ENCODE peak calls at places on chromosomes 4 and X, in seven cellular contexts. S, J, L, Z, X, M and N are unnamed samples.

GRCh38 chrX:35826503-35826902 is 28.4 kb downstream of the MAGEB16 start:
- DNase-seq in S (no peak), J (no peak), L (no peak), Z (no peak), X (peak), M (no peak), N (no peak)

GRCh38 chrX:112341598-112341997 is 259.0 kb upstream of the TRPC5 start:
- DNase-seq in S (no peak), J (no peak), L (no peak), Z (no peak), X (peak), M (no peak), N (no peak)

GRCh38 chr4:87521757-87522374 is 7.3 kb downstream of the SPARCL1 start:
- DNase-seq in S (peak), J (no peak), L (no peak), Z (no peak), X (peak), M (no peak), N (no peak)

GRCh38 chr4:76755756-76756155 is 142.2 kb downstream of the SOWAHB start:
- DNase-seq in S (no peak), J (no peak), L (no peak), Z (no peak), X (no peak), M (no peak), N (no peak)

GRCh38 chr4:5710962-5711478 is at the start of gene EVC:
- DNase-seq in S (peak), J (peak), L (no peak), Z (peak), X (peak), M (peak), N (peak)

GRCh38 chrX:7801706-7802105 is 41.3 kb upstream of the VCX start:
- DNase-seq in S (no peak), J (no peak), L (no peak), Z (no peak), X (no peak), M (no peak), N (no peak)

GRCh38 chr4:78482281-78482680 is 69.3 kb upstream of the ANXA3 start:
- DNase-seq in S (no peak), J (no peak), L (no peak), Z (no peak), X (no peak), M (no peak), N (no peak)

GRCh38 chr4:3392319-3392718 is 49.4 kb upstream of the HGFAC start:
- DNase-seq in S (no peak), J (no peak), L (no peak), Z (no peak), X (no peak), M (no peak), N (no peak)

GRCh38 chr4:62927574-62927973 is 1481.7 kb downstream of the TECRL start:
- DNase-seq in S (no peak), J (no peak), L (no peak), Z (no peak), X (no peak), M (no peak), N (no peak)

GRCh38 chr4:11548529-11549176 is 120.0 kb upstream of the HS3ST1 start:
- DNase-seq in S (no peak), J (no peak), L (no peak), Z (no peak), X (peak), M (no peak), N (no peak)

GRCh38 chr4:3703677-3704521 is 62.3 kb upstream of the ADRA2C start:
- DNase-seq in S (no peak), J (peak), L (no peak), Z (no peak), X (no peak), M (no peak), N (no peak)

GRCh38 chr4:25792200-25792791 is 70.5 kb downstream of the SEL1L3 start:
- DNase-seq in S (no peak), J (no peak), L (no peak), Z (no peak), X (peak), M (no peak), N (no peak)

GRCh38 chr4:109913842-109914241 is 1.2 kb downstream of the EGF start:
- DNase-seq in S (no peak), J (no peak), L (no peak), Z (no peak), X (no peak), M (no peak), N (no peak)

GRCh38 chrX:9865804-9866471 is 79.7 kb downstream of the SHROOM2 start:
- DNase-seq in S (no peak), J (no peak), L (no peak), Z (no peak), X (peak), M (no peak), N (no peak)

GRCh38 chrX:120015145-120016067 is 62.1 kb downstream of the RHOXF2B start:
- DNase-seq in S (no peak), J (peak), L (no peak), Z (no peak), X (no peak), M (no peak), N (no peak)

GRCh38 chr4:178672512-178672911 is 1230.3 kb upstream of the AGA start:
- DNase-seq in S (no peak), J (no peak), L (no peak), Z (no peak), X (peak), M (no peak), N (no peak)

GRCh38 chrX:140661657-140662056 is 47.9 kb upstream of the LINC00632 start:
- DNase-seq in S (peak), J (no peak), L (no peak), Z (no peak), X (peak), M (no peak), N (no peak)

GRCh38 chr4:132180020-132180427 is 969.1 kb upstream of the PCDH10 start:
- DNase-seq in S (peak), J (no peak), L (no peak), Z (no peak), X (peak), M (no peak), N (no peak)

GRCh38 chr4:124133753-124134152 is 578.8 kb downstream of the ANKRD50 start:
- DNase-seq in S (peak), J (no peak), L (no peak), Z (no peak), X (no peak), M (no peak), N (no peak)

GRCh38 chrX:66166671-66167070 is 2.6 kb downstream of the HEPH start:
- DNase-seq in S (no peak), J (no peak), L (no peak), Z (no peak), X (no peak), M (no peak), N (no peak)

GRCh38 chr4:156894234-156894633 is 77.4 kb downstream of the PDGFC start:
- DNase-seq in S (no peak), J (no peak), L (no peak), Z (no peak), X (no peak), M (no peak), N (no peak)

GRCh38 chr4:8740666-8741395 is 130.8 kb downstream of the HMX1 start:
- DNase-seq in S (no peak), J (peak), L (no peak), Z (no peak), X (no peak), M (peak), N (no peak)

GRCh38 chr4:41215969-41216293 is 1.6 kb upstream of the APBB2 start:
- DNase-seq in S (no peak), J (no peak), L (no peak), Z (no peak), X (no peak), M (no peak), N (no peak)

GRCh38 chr4:106584590-106584989 is 216.0 kb upstream of the GIMD1 start:
- DNase-seq in S (peak), J (no peak), L (no peak), Z (no peak), X (peak), M (no peak), N (no peak)

GRCh38 chrX:63913719-63914118 is 128.7 kb upstream of the ARHGEF9 start:
- DNase-seq in S (no peak), J (no peak), L (no peak), Z (no peak), X (no peak), M (no peak), N (no peak)

GRCh38 chrX:129717902-129718301 is 20.9 kb upstream of the XPNPEP2 start:
- DNase-seq in S (peak), J (no peak), L (peak), Z (no peak), X (peak), M (no peak), N (peak)

GRCh38 chr4:182179105-182179504 is 64.1 kb upstream of the TENM3 start:
- DNase-seq in S (peak), J (no peak), L (no peak), Z (no peak), X (no peak), M (no peak), N (no peak)

GRCh38 chrX:22093550-22093949 is 61.4 kb downstream of the PHEX start:
- DNase-seq in S (no peak), J (no peak), L (no peak), Z (no peak), X (no peak), M (no peak), N (no peak)

GRCh38 chr4:118120120-118120760 is 86.0 kb downstream of the NDST3 start:
- DNase-seq in S (no peak), J (peak), L (no peak), Z (no peak), X (no peak), M (no peak), N (no peak)

GRCh38 chr4:85790582-85790981 is 315.6 kb downstream of the ARHGAP24 start:
- DNase-seq in S (peak), J (no peak), L (no peak), Z (no peak), X (no peak), M (no peak), N (no peak)

GRCh38 chr4:180542445-180543100 is 1700.6 kb upstream of the TENM3 start:
- DNase-seq in S (no peak), J (no peak), L (peak), Z (no peak), X (peak), M (no peak), N (no peak)

GRCh38 chr4:88985088-88985779 is 71.8 kb downstream of the FAM13A start:
- DNase-seq in S (peak), J (no peak), L (no peak), Z (no peak), X (no peak), M (no peak), N (no peak)

GRCh38 chr4:110003401-110004187 is 90.9 kb downstream of the EGF start:
- DNase-seq in S (no peak), J (no peak), L (no peak), Z (no peak), X (no peak), M (no peak), N (no peak)

GRCh38 chr4:53640576-53641459 is 49.5 kb upstream of the LNX1 start:
- DNase-seq in S (no peak), J (peak), L (no peak), Z (no peak), X (no peak), M (no peak), N (no peak)

DNA sequence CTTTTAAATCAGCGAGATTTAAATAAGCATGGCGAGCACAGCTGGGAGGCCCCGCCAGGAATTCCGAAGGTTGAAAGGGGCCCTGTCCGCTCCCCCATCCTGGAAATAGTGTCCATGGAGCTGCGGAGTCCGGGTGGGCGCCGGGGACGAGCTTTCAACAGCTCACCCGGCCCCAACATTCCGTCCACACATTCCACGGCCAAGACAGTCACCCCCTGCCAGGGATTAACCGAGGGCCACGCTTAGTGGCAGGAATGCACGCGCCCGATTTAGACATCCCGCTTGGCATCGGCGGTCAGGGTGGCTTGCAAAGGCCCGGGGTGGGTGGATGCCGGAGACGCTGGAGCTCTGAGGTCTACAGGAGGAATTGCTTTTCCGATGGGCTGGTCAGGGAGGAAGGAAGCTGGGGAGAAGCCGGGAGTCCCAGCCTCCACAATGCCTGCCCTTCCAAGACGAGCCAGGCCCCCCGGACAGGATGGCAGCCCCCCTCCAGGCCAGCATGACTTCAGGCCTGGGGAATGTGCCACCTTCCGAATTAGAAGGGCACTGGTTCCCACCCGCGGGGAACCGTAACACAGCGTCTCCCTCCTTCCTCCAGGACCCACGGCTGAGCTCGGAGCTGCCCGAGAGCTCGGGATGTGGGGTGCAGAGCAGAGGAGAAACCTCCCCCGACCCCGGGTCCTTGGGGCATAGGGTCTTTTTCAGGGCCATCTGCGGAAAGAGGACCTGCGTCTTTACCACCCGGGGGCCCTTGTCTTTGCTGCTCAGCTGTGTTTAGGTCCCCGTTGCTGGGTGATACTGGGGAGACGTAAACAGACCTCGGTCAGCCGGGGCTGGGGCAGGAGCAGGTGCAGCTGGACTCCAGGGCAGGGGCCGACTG is 26.9 kb upstream of the PPP2R3B start:
- DNase-seq in S (peak), J (no peak), L (no peak), Z (no peak), X (no peak), M (no peak), N (no peak)
- TF ChIP-seq CTCF in S (no peak), J (no peak), L (no peak), Z (no peak), X (no peak), M (no peak), N (peak)

GRCh38 chr4:151238477-151238876 is 38.5 kb upstream of the PRSS48 start:
- DNase-seq in S (peak), J (no peak), L (no peak), Z (no peak), X (peak), M (no peak), N (no peak)
- TF ChIP-seq CTCF in S (peak), J (peak), L (peak), Z (no peak), X (peak), M (no peak), N (no peak)

GRCh38 chrX:153494541-153495361 is at the start of gene BGN:
- DNase-seq in S (peak), J (no peak), L (peak), Z (no peak), X (no peak), M (no peak), N (peak)
- TF ChIP-seq CTCF in S (peak), J (peak), L (peak), Z (no peak), X (peak), M (no peak), N (peak)

GRCh38 chr4:16001484-16001858 is 38.5 kb upstream of the FGFBP2 start:
- DNase-seq in S (peak), J (no peak), L (peak), Z (peak), X (peak), M (no peak), N (peak)

GRCh38 chr4:15996773-15997172 is 33.8 kb upstream of the FGFBP2 start:
- DNase-seq in S (no peak), J (no peak), L (no peak), Z (no peak), X (no peak), M (no peak), N (no peak)

GRCh38 chr4:16005671-16006070 is 42.7 kb upstream of the FGFBP2 start:
- DNase-seq in S (no peak), J (no peak), L (no peak), Z (no peak), X (no peak), M (no peak), N (no peak)

GRCh38 chr4:15995826-15996225 is 32.9 kb upstream of the FGFBP2 start:
- DNase-seq in S (no peak), J (no peak), L (no peak), Z (no peak), X (no peak), M (no peak), N (no peak)

GRCh38 chr4:16000708-16001483 is 37.9 kb upstream of the FGFBP2 start:
- DNase-seq in S (no peak), J (no peak), L (no peak), Z (no peak), X (no peak), M (no peak), N (no peak)
- TF ChIP-seq CTCF in S (no peak), J (no peak), L (no peak), Z (no peak), X (no peak), M (no peak), N (no peak)